ENCODE peak calls at places on chromosomes 6 and 20, in seven cellular contexts. F is H1, L is spleen, T is stomach, S is suprapubic skin, P is HCT116, B is SK-N-SH. Y is an unnamed sample.

GRCh38 chr20:15594296-15594695 is 979.0 kb downstream of the KIF16B start:
- DNase-seq in F (no peak), L (no peak), T (no peak), S (no peak), P (no peak), B (no peak), Y (no peak)

GRCh38 chr6:119501798-119502483 is 152.4 kb upstream of the MAN1A1 start:
- DNase-seq in F (no peak), L (no peak), T (no peak), S (no peak), P (no peak), B (no peak), Y (no peak)

GRCh38 chr6:16730720-16731502 is 30.3 kb downstream of the ATXN1 start:
- DNase-seq in F (no peak), L (no peak), T (no peak), S (no peak), P (no peak), B (no peak), Y (no peak)

GRCh38 chr6:27791182-27791939 is 120.8 kb downstream of the OR2B2 start:
- DNase-seq in F (no peak), L (no peak), T (peak; percentile 43), S (no peak), P (peak; percentile 75), B (peak; percentile 59), Y (peak; percentile 82)

GRCh38 chr20:47703748-47704147 is 81.5 kb downstream of the SULF2 start:
- DNase-seq in F (no peak), L (no peak), T (no peak), S (no peak), P (no peak), B (no peak), Y (no peak)

GRCh38 chr6:49548613-49549304 is 1.7 kb upstream of the C6orf141 start:
- DNase-seq in F (no peak), L (no peak), T (no peak), S (no peak), P (no peak), B (no peak), Y (peak; percentile 52)

GRCh38 chr20:24100370-24101011 is 111.9 kb upstream of the GGTLC1 start:
- DNase-seq in F (no peak), L (no peak), T (peak; percentile 32), S (no peak), P (peak; percentile 18), B (peak; percentile 53), Y (peak; percentile 63)

GRCh38 chr6:111080713-111081112 is 6.6 kb upstream of the SLC16A10 start:
- DNase-seq in F (no peak), L (no peak), T (peak; percentile 29), S (no peak), P (no peak), B (no peak), Y (no peak)

GRCh38 chr6:139762587-139763031 is 388.2 kb upstream of the CITED2 start:
- DNase-seq in F (no peak), L (no peak), T (no peak), S (no peak), P (no peak), B (no peak), Y (no peak)

DNA sequence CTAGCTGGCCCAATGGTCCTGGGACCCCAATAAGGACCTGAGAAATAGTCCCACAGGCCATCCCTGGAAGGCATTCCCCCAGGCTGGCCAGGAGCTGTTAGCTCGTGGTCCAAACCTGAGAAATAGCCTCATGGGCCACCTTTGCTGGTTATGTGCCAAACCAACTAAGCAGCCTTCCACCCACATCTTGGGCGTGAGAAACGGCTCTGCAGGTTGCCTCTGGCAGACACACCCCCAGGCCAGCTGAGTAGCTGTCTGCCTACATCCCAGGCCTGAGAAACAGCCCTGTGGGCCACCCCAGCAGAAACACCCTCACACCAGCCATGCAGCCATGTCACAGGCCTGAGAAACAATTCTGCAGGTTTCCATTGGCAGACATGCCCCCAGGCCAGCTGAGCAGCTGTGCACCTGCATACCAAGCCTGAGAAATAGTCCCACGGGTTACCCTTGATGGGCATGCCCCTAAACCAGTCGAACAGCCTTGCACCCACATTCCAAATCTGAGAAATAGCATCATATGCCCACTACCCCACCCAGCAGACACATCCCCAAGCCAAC is 567.8 kb upstream of the ID4 start:
- DNase-seq in F (no peak), L (no peak), T (no peak), S (no peak), P (no peak), B (no peak), Y (no peak)
- TF ChIP-seq POLR2AphosphoS5 in F (no peak), L (no peak), T (no peak), S (no peak), P (no peak), B (no peak), Y (no peak)

DNA sequence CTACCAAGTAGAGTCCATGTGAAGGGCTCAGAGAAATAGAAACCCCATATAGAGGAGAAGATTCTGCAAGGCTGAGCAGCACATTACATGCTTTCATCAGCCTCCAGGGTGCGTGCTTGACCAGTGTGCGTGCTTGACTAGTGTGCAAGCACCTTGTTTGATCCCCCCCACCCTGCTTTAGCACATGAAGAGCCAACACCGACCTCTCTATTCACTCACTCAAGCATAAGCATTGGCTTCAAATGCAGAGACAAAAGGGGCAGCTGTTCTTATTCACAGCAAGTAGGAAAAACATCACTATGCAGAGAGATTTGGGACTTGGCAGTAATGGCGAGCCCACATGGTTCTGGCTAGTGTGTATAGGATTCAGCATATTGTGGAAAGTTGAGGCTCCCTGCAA is 278.7 kb upstream of the RNF217 start:
- DNase-seq in F (no peak), L (no peak), T (no peak), S (no peak), P (no peak), B (no peak), Y (peak; percentile 72)
- TF ChIP-seq CTCF in F (peak; percentile 44), L (no peak), T (no peak), S (no peak), P (no peak), B (no peak), Y (peak; percentile 41)

DNA sequence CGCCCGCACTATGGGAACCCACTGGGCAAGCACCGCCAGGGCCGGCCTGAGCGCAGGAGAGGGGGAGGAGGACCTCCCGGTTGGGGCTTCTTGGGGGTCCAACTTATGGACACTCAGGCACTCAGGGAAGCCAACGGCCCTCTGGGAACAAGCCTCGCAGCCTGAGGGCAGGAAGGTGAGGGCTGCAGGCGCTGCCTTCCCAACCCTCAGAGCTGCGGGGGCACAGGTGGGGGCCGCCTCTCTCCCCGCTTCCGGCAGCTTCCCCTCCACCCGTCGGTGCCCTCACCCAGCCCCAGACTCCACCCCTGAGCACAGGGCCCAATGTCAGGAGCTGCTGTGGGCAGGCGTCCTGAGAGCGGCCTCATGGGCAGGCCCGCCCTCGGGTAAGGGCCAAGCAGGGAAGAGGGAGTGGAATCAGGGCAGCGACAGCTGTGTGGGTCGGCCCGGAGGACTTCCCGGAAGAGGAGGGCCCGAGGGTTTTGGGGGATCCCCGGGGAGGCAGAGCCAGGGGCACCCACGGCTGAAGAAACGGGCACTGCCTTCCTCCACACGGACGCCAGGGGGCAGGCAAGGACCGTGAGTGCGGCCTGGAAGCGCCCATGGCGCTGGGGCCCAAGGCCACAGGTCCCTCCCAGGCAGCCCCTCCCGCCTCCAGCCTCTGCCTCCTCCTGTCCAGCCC is 488 bp upstream of the PTK6 start:
- DNase-seq in F (peak; percentile 71), L (peak; percentile 98), T (peak; percentile 96), S (peak; percentile 92), P (peak; percentile 93), B (peak; percentile 97), Y (peak; percentile 92)
- TF ChIP-seq POLR2AphosphoS5 in F (no peak), L (peak; percentile 89), T (peak; percentile 91), S (peak; percentile 88), P (peak; percentile 54), B (no peak), Y (no peak)

GRCh38 chr20:33933469-33933909 is 60.2 kb upstream of the RALY start:
- DNase-seq in F (peak; percentile 51), L (peak; percentile 74), T (peak; percentile 67), S (peak; percentile 75), P (peak; percentile 48), B (peak; percentile 52), Y (peak; percentile 93)
- TF ChIP-seq CTCF in F (peak; percentile 80), L (no peak), T (peak; percentile 12), S (peak; percentile 46), P (peak; percentile 65), B (peak; percentile 55), Y (peak; percentile 94)

Y was measured in GM23338.